ENCODE peak calls at places on chromosomes 3 and 15, in ten cellular contexts. A, T, P, Z, H, Q, C, Y, D and M are unnamed samples.

GRCh38 chr3:32885283-32885935 is 66.0 kb upstream of the CCR4 start:
- DNase-seq in A (no peak), T (no peak), P (no peak), Z (no peak), H (no peak), Q (no peak), C (no peak), Y (no peak), D (no peak), M (no peak)

GRCh38 chr3:15050405-15051092 is 14.6 kb downstream of the MRPS25 start:
- DNase-seq in A (no peak), T (no peak), P (no peak), Z (no peak), H (no peak), Q (peak; percentile 81), C (no peak), Y (no peak), D (peak; percentile 96), M (no peak)

GRCh38 chr3:56054827-56055226 is 413.4 kb downstream of the ERC2 start:
- DNase-seq in A (no peak), T (no peak), P (no peak), Z (no peak), H (no peak), Q (no peak), C (no peak), Y (no peak), D (no peak), M (peak; percentile 82)

GRCh38 chr3:37456270-37456708 is 281.9 kb upstream of the LRRFIP2 start:
- DNase-seq in A (peak; percentile 80), T (no peak), P (no peak), Z (no peak), H (no peak), Q (no peak), C (no peak), Y (no peak), D (no peak), M (no peak)

GRCh38 chr3:150303776-150304175 is 104.3 kb upstream of the TSC22D2 start:
- DNase-seq in A (no peak), T (no peak), P (peak; percentile 20), Z (peak; percentile 38), H (no peak), Q (no peak), C (no peak), Y (no peak), D (peak; percentile 3), M (no peak)

GRCh38 chr3:161851941-161852566 is 355.4 kb downstream of the OTOL1 start:
- DNase-seq in A (peak; percentile 19), T (no peak), P (peak; percentile 36), Z (peak; percentile 68), H (peak; percentile 17), Q (peak; percentile 11), C (no peak), Y (peak; percentile 29), D (peak; percentile 32), M (peak; percentile 30)

GRCh38 chr3:177320765-177321247 is 123.5 kb upstream of the TBL1XR1 start:
- DNase-seq in A (no peak), T (no peak), P (no peak), Z (no peak), H (no peak), Q (peak; percentile 55), C (no peak), Y (no peak), D (peak; percentile 80), M (no peak)

GRCh38 chr3:144073698-144074097 is 102.1 kb downstream of the DIPK2A start:
- DNase-seq in A (no peak), T (no peak), P (no peak), Z (no peak), H (no peak), Q (no peak), C (no peak), Y (no peak), D (no peak), M (no peak)

GRCh38 chr15:75195122-75195765 is 6.4 kb upstream of the C15orf39 start:
- DNase-seq in A (no peak), T (no peak), P (no peak), Z (no peak), H (no peak), Q (no peak), C (no peak), Y (no peak), D (no peak), M (no peak)

GRCh38 chr3:45362768-45363167 is 25.6 kb upstream of the LARS2 start:
- DNase-seq in A (no peak), T (no peak), P (no peak), Z (no peak), H (no peak), Q (no peak), C (peak; percentile 11), Y (peak; percentile 19), D (no peak), M (no peak)